ENCODE peak calls at places on chromosomes 3 and 15, in nine cellular contexts. H is tibial nerve, Y is ovary, I is upper lobe of left lung, Q is sigmoid colon, X is esophagus muscularis mucosa, P is K562, L is HepG2, C is transverse colon. U is an unnamed sample. For H3K27me3, the result is how much of the 10 kb centered on the place peaks cover.

GRCh38 chr3:53140575-53141467 is 10.6 kb upstream of the RFT1 start:
- DNase-seq in P (no peak), L (no peak), C (no peak), Y (no peak), H (no peak), X (no peak), Q (no peak), I (no peak), U (no peak)

GRCh38 chr15:33132722-33133345 is 61.7 kb downstream of the FMN1 start:
- DNase-seq in Y (no peak), X (no peak), P (peak), C (peak), I (no peak), H (no peak), L (peak), Q (no peak), U (no peak)

GRCh38 chr3:56042326-56042951 is 425.8 kb downstream of the ERC2 start:
- DNase-seq in P (peak), I (no peak), L (peak), X (no peak), H (no peak), C (no peak), Y (no peak), Q (no peak), U (no peak)

GRCh38 chr3:171387047-171387446 is 73.2 kb downstream of the TNIK start:
- DNase-seq in X (no peak), Y (no peak), P (no peak), Q (no peak), I (no peak), C (no peak), L (no peak), H (no peak), U (no peak)

GRCh38 chr3:188266581-188267274 is 112.8 kb downstream of the LPP start:
- DNase-seq in C (peak), Q (peak), Y (peak), L (no peak), H (peak), X (no peak), I (no peak), P (no peak), U (peak)

GRCh38 chr3:115550285-115550741 is 73.0 kb upstream of the GAP43 start:
- DNase-seq in L (peak), X (no peak), I (no peak), Q (peak), C (no peak), P (no peak), Y (no peak), H (peak), U (no peak)

GRCh38 chr15:48986240-48986639 is 22.5 kb upstream of the SHC4 start:
- DNase-seq in I (no peak), Y (no peak), P (no peak), C (no peak), L (no peak), X (no peak), H (no peak), Q (no peak), U (no peak)

GRCh38 chr3:64088408-64089136 is 65.3 kb upstream of the PSMD6 start:
- DNase-seq in Y (no peak), Q (no peak), L (no peak), C (no peak), I (no peak), H (no peak), P (no peak), X (no peak), U (no peak)

GRCh38 chr3:62611541-62612240 is 238.3 kb upstream of the FEZF2 start:
- DNase-seq in H (no peak), L (no peak), Q (no peak), Y (no peak), C (no peak), X (no peak), I (no peak), P (no peak), U (no peak)

GRCh38 chr3:32909999-32910398 is 41.4 kb upstream of the CCR4 start:
- DNase-seq in C (no peak), Y (no peak), L (no peak), Q (no peak), X (no peak), P (no peak), H (no peak), I (no peak), U (no peak)

GRCh38 chr15:37934340-37934739 is at the start of gene TMCO5A:
- DNase-seq in C (no peak), H (no peak), I (no peak), L (no peak), Q (no peak), Y (no peak), X (no peak), P (no peak), U (no peak)

GRCh38 chr3:17258823-17259436 is 374.2 kb downstream of the PLCL2 start:
- DNase-seq in Q (no peak), H (peak), X (no peak), C (no peak), L (peak), P (peak), Y (no peak), I (no peak), U (no peak)

GRCh38 chr3:22798461-22798860 is 404.7 kb upstream of the UBE2E2 start:
- DNase-seq in P (no peak), C (no peak), I (no peak), L (no peak), H (no peak), X (no peak), Q (no peak), Y (no peak), U (no peak)

GRCh38 chr3:22792533-22792932 is 410.6 kb upstream of the UBE2E2 start:
- DNase-seq in Q (no peak), I (no peak), C (no peak), X (no peak), P (no peak), Y (no peak), H (no peak), L (no peak), U (no peak)

GRCh38 chr3:22795917-22796316 is 407.2 kb upstream of the UBE2E2 start:
- DNase-seq in P (no peak), L (no peak), H (no peak), I (no peak), C (no peak), Y (no peak), X (no peak), Q (no peak), U (no peak)
- H3K27me3 ChIP-seq in P (under half), L (under half), H (under half), I (under half), C (under half), Y (under half), X (under half), Q (under half), U (under half)

GRCh38 chr15:77530576-77530975 is 102.1 kb downstream of the LINGO1 start:
- DNase-seq in Q (peak), L (no peak), H (no peak), C (no peak), P (no peak), I (no peak), X (no peak), Y (no peak), U (no peak)
- TF ChIP-seq EP300 in Q (no peak), L (no peak), H (no peak), C (no peak), P (no peak), I (no peak), X (no peak), Y (no peak), U (no peak)

DNA sequence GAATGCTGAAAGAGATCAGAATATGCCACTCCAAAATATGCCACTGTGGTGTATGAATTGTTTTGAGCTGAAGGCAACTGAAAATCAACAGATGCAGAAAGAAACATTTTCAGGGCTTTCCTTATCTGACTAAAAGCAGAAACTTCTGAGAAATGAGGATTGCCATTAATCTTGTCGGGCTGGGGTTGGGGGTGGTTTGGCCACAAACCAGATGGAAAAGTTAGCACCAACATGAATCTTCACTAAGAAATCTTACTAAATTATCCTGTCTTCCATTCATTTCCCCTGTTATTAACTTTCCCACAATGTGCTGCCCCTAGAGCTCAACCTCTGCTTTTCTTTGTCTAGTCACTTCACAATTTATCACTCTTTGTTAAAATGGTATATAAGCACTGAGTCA is 229.9 kb upstream of the GADL1 start:
- DNase-seq in L (no peak), H (no peak), I (no peak), Q (no peak), X (no peak), P (peak), Y (no peak), C (no peak), U (no peak)
- H3K27me3 ChIP-seq in L (under half), H (under half), I (under half), Q (under half), X (under half), P (under half), Y (under half), C (under half), U (under half)

GRCh38 chr15:97091093-97091492 is 760.6 kb downstream of the NR2F2 start:
- DNase-seq in H (no peak), Q (no peak), P (no peak), L (no peak), C (no peak), X (no peak), I (no peak), Y (no peak), U (no peak)
- TF ChIP-seq EP300 in H (no peak), Q (no peak), P (no peak), L (no peak), C (no peak), X (no peak), I (no peak), Y (no peak), U (no peak)

GRCh38 chr3:194307849-194308248 is 43.3 kb downstream of the CPN2 start:
- DNase-seq in H (no peak), I (no peak), X (no peak), Q (peak), Y (no peak), L (no peak), P (no peak), C (no peak), U (no peak)
- H3K27me3 ChIP-seq in H (under half), I (under half), X (under half), Q (under half), Y (under half), L (under half), P (under half), C (under half), U (under half)